ENCODE peak calls at places on chromosomes 4 and X, in six cellular contexts. K is astrocyte, Q is HCT116, X is DND-41, N is GM12864, A is pancreas. G is an unnamed sample.

GRCh38 chr4:174317531-174317930 is 33.8 kb downstream of the CEP44 start:
- DNase-seq in K (no peak), Q (no peak), X (no peak), N (no peak), A (no peak), G (peak; percentile 61)

GRCh38 chr4:101020956-101021355 is 326.4 kb downstream of the PPP3CA start:
- DNase-seq in K (peak; percentile 76), Q (peak; percentile 79), X (no peak), N (peak; percentile 55), A (no peak), G (peak; percentile 79)

GRCh38 chr4:79864470-79865190 is 208.4 kb downstream of the ANTXR2 start:
- DNase-seq in K (peak; percentile 15), Q (no peak), X (no peak), N (no peak), A (no peak), G (peak; percentile 33)

GRCh38 chr4:75844151-75844662 is 58.0 kb downstream of the PPEF2 start:
- DNase-seq in K (peak; percentile 95), Q (no peak), X (no peak), N (no peak), A (no peak), G (peak; percentile 96)

GRCh38 chr4:85491527-85491926 is 16.6 kb downstream of the ARHGAP24 start:
- DNase-seq in K (no peak), Q (no peak), X (no peak), N (no peak), A (no peak), G (no peak)

GRCh38 chr4:93827272-93827947 is 1.1 kb upstream of the ATOH1 start:
- DNase-seq in K (no peak), Q (no peak), X (no peak), N (no peak), A (no peak), G (no peak)

GRCh38 chr4:99366491-99366890 is 13.9 kb upstream of the ADH1C start:
- DNase-seq in K (no peak), Q (no peak), X (no peak), N (no peak), A (no peak), G (no peak)

GRCh38 chr4:57442834-57443291 is 332.7 kb upstream of the IGFBP7 start:
- DNase-seq in K (peak; percentile 6), Q (no peak), X (peak; percentile 22), N (no peak), A (peak; percentile 26), G (peak; percentile 56)

GRCh38 chr4:1409079-1409805 is 3.0 kb upstream of the NKX1-1 start:
- DNase-seq in K (no peak), Q (no peak), X (no peak), N (no peak), A (no peak), G (no peak)

GRCh38 chr4:127687580-127687979 is 42.6 kb upstream of the SLC25A31 start:
- DNase-seq in K (no peak), Q (no peak), X (no peak), N (no peak), A (no peak), G (no peak)

GRCh38 chr4:176837176-176837915 is 44.6 kb upstream of the VEGFC start:
- DNase-seq in K (no peak), Q (no peak), X (no peak), N (no peak), A (no peak), G (no peak)

GRCh38 chr4:188429965-188430364 is 290.7 kb downstream of the TRIML1 start:
- DNase-seq in K (no peak), Q (no peak), X (no peak), N (no peak), A (no peak), G (no peak)

GRCh38 chrX:150602296-150602695 is 33.9 kb downstream of the MTM1 start:
- DNase-seq in K (no peak), Q (no peak), X (no peak), N (no peak), A (no peak), G (peak; percentile 4)

GRCh38 chr4:91070736-91071135 is 943.5 kb downstream of the CCSER1 start:
- DNase-seq in K (no peak), Q (no peak), X (no peak), N (no peak), A (no peak), G (no peak)

GRCh38 chr4:165489786-165490185 is 111.0 kb downstream of the CPE start:
- DNase-seq in K (peak; percentile 10), Q (no peak), X (no peak), N (no peak), A (no peak), G (peak; percentile 21)

GRCh38 chr4:165493359-165493758 is 114.6 kb downstream of the CPE start:
- DNase-seq in K (peak; percentile 30), Q (peak; percentile 37), X (peak; percentile 57), N (no peak), A (peak; percentile 60), G (peak; percentile 82)
- TF ChIP-seq CTCF in K (peak; percentile 56), Q (peak; percentile 64), X (peak; percentile 75), N (peak; percentile 60), A (peak; percentile 56), G (peak; percentile 91)

GRCh38 chr4:147957446-147957845 is 225.6 kb downstream of the ARHGAP10 start:
- DNase-seq in K (no peak), Q (no peak), X (no peak), N (no peak), A (no peak), G (no peak)

GRCh38 chr4:147958459-147959065 is 226.7 kb downstream of the ARHGAP10 start:
- DNase-seq in K (no peak), Q (no peak), X (no peak), N (no peak), A (no peak), G (no peak)

GRCh38 chr4:147958057-147958456 is 226.2 kb downstream of the ARHGAP10 start:
- DNase-seq in K (no peak), Q (no peak), X (no peak), N (no peak), A (no peak), G (no peak)

GRCh38 chr4:147963839-147964238 is 232.0 kb downstream of the ARHGAP10 start:
- DNase-seq in K (no peak), Q (no peak), X (no peak), N (no peak), A (no peak), G (no peak)

DNA sequence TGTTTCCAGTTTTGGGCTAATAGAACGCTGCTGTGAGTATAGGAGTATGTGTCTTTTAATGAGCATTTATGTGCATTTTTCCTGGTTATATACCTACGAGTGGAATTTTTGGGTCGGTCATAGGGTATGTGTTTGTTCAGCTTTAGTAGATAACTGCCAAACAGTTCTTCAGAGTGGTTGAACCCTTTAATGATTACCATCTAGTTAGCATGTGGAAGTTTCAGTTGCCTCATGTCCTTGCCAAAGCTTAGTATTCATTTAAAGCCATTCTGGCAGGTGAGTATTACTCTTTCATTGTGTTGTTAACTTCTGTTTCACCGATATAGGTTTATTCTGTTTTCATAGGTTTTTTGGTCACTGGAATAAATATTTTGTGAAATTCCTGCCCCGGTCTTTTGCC is 229.1 kb downstream of the ARHGAP10 start:
- DNase-seq in K (no peak), Q (no peak), X (no peak), N (no peak), A (no peak), G (no peak)
- H3K4me3 ChIP-seq in K (no peak overlapping the region), Q (no peak overlapping the region), X (no peak overlapping the region), N (no peak overlapping the region), A (no peak overlapping the region), G (no peak overlapping the region)

DNA sequence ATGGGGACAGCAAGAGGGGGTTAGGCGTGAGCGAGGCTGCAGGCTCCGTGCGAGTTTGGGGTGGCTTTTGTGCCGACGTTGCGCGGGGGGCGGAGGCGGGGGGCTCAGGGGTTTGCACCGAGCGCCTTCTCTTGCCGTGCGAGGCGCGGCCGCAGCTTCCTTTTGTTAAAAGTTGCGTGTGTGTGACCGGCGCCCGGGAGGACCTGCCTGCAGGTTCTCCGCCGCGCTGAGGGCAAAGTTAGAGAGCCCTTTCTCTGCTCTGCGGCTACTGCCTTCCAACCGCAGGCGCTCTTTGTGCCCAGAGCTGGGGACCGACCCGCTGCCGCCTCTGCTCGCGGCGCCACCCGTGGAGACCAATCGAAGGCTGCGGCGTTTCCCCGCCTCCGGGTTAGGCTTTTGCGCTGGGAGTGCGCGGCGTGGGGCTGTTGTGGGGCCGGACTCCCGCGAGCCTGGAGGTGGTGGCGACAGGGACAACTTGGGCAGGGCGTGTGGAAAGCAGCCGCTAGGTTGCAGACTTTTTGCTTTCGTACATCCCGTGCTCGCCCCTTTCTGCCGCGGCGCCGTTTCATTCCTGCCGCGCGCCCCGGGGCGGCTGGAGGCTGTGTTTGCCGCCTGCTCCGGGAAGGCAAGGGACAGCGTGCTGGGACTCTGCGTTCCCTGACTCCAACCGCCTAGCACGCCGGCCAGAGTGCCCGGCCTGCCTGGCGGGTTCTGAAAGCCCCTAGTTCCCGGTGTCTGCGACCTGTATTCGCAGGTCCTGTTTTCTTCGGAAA is 750 bp downstream of the KIT start:
- DNase-seq in K (peak; percentile 14), Q (peak; percentile 13), X (no peak), N (no peak), A (peak; percentile 42), G (peak; percentile 32)
- TF ChIP-seq CTCF in K (no peak), Q (no peak), X (no peak), N (no peak), A (no peak), G (no peak)

GRCh38 chrX:107936434-107936730 is 45.8 kb downstream of the TEX13B start:
- DNase-seq in K (no peak), Q (no peak), X (no peak), N (no peak), A (no peak), G (no peak)
- H3K4me3 ChIP-seq in K (peak overlapping the region; percentile 54), Q (no peak overlapping the region), X (no peak overlapping the region), N (no peak overlapping the region), A (no peak overlapping the region), G (peak overlapping the region; percentile 46)

GRCh38 chr4:148284526-148285193 is 157.6 kb downstream of the NR3C2 start:
- DNase-seq in K (no peak), Q (no peak), X (no peak), N (no peak), A (no peak), G (peak; percentile 5)
- TF ChIP-seq CTCF in K (no peak), Q (no peak), X (no peak), N (no peak), A (no peak), G (peak; percentile 31)

DNA sequence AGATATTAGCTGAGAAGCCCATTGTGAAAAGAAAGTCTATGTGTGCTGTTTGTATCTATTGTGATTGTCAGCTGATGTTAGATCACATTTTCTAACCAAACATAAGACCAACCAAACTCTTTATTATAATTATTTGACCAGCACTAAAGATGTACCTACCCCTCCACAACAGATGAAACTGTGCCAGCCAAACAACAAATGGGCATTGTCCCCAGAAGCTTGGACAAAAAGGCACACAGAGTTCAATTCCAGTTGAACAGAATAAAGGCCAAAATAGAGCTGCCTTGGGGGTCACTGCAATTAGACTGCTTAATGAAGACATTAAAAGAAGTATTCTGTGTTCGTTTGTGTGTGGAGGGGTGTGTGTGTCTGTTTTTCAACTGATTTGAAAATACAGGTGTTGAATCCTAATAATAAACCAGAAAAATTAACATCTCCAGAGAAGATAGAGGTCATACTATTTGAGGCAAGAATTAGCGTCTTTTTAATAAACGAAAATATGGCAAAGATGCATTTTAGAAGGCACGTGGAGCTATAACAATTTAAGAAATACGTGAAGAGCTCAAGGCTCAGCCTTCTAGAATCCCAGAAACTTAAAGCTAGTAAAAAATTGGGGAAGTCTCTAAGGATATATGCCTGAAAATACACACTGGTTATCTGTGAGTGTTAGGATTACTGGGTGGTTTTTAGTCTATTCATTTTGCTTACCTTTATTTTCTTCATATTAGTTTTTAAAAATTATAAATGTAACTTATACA is 2.2 kb downstream of the SPP1 start:
- DNase-seq in K (no peak), Q (no peak), X (no peak), N (no peak), A (no peak), G (no peak)
- H3K4me3 ChIP-seq in K (no peak overlapping the region), Q (no peak overlapping the region), X (no peak overlapping the region), N (no peak overlapping the region), A (peak overlapping the region; percentile 13), G (no peak overlapping the region)

GRCh38 chrX:103774070-103774642 is 2.5 kb upstream of the PLP1 start:
- DNase-seq in K (no peak), Q (peak; percentile 8), X (no peak), N (no peak), A (no peak), G (peak; percentile 72)
- TF ChIP-seq CTCF in K (peak; percentile 40), Q (peak; percentile 48), X (peak; percentile 44), N (peak; percentile 13), A (no peak), G (peak; percentile 56)